ENCODE peak calls at places on chromosomes 12 and 14, in four cellular contexts. J, W, Q and U are unnamed samples. For H3K27me3, the result is how much of the 10 kb centered on the place peaks cover.

GRCh38 chr12:54701940-54702592 is 53.9 kb upstream of the DCD start:
- DNase-seq in J (no peak), W (no peak), Q (no peak), U (peak)

GRCh38 chr14:65502676-65503124 is 90.2 kb downstream of the FUT8 start:
- DNase-seq in J (no peak), W (no peak), Q (no peak), U (no peak)

GRCh38 chr14:74804219-74804825 is 41.2 kb downstream of the YLPM1 start:
- DNase-seq in J (no peak), W (no peak), Q (no peak), U (peak)

GRCh38 chr14:32078030-32078793 is 1.1 kb downstream of the ARHGAP5 start:
- DNase-seq in J (peak), W (peak), Q (peak), U (peak)

GRCh38 chr12:122969657-122970056 is 3.4 kb upstream of the ABCB9 start:
- DNase-seq in J (no peak), W (no peak), Q (no peak), U (no peak)

GRCh38 chr14:53778263-53778662 is 178.4 kb downstream of the BMP4 start:
- DNase-seq in J (no peak), W (no peak), Q (no peak), U (no peak)

GRCh38 chr14:104390221-104390931 is 189.2 kb upstream of the C14orf180 start:
- DNase-seq in J (peak), W (peak), Q (no peak), U (no peak)

GRCh38 chr12:68609955-68610434 is 704 bp upstream of the RAP1B start:
- DNase-seq in J (no peak), W (no peak), Q (no peak), U (no peak)

GRCh38 chr14:69351385-69351784 is 46.7 kb downstream of the ERH start:
- DNase-seq in J (no peak), W (no peak), Q (no peak), U (no peak)

GRCh38 chr12:3077572-3078081 is 448 bp downstream of the TSPAN9 start:
- DNase-seq in J (peak), W (no peak), Q (peak), U (peak)

GRCh38 chr12:125651625-125652024 is 586.4 kb downstream of the AACS start:
- DNase-seq in J (no peak), W (no peak), Q (no peak), U (no peak)

GRCh38 chr14:54350196-54350595 is 46.6 kb upstream of the CDKN3 start:
- DNase-seq in J (no peak), W (no peak), Q (no peak), U (no peak)

GRCh38 chr12:21336656-21337055 is 1.9 kb upstream of the SLCO1A2 start:
- DNase-seq in J (no peak), W (no peak), Q (no peak), U (no peak)

GRCh38 chr12:10408842-10409241 is 715 bp downstream of the KLRC4 start:
- DNase-seq in J (no peak), W (no peak), Q (no peak), U (no peak)

GRCh38 chr12:39490500-39491276 is 47.8 kb upstream of the KIF21A start:
- DNase-seq in J (no peak), W (no peak), Q (no peak), U (no peak)

GRCh38 chr12:105083551-105084105 is 630 bp downstream of the ALDH1L2 start:
- DNase-seq in J (no peak), W (peak), Q (peak), U (no peak)

GRCh38 chr12:32134144-32134888 is 27.7 kb downstream of the BICD1 start:
- DNase-seq in J (peak), W (no peak), Q (no peak), U (no peak)

GRCh38 chr12:75913502-75914110 is 118.0 kb downstream of the PHLDA1 start:
- DNase-seq in J (no peak), W (no peak), Q (peak), U (no peak)

GRCh38 chr12:106144847-106145246 is 6.1 kb upstream of the NUAK1 start:
- DNase-seq in J (no peak), W (no peak), Q (no peak), U (no peak)

GRCh38 chr12:107570721-107571120 is 114.9 kb upstream of the PWP1 start:
- DNase-seq in J (no peak), W (no peak), Q (no peak), U (no peak)

GRCh38 chr14:99670361-99671229 is 13.5 kb upstream of the CYP46A1 start:
- DNase-seq in J (no peak), W (no peak), Q (no peak), U (no peak)

GRCh38 chr12:79422060-79422812 is 268.5 kb downstream of the PAWR start:
- DNase-seq in J (no peak), W (no peak), Q (no peak), U (no peak)

GRCh38 chr12:62813031-62813829 is 121.7 kb downstream of the PPM1H start:
- DNase-seq in J (peak), W (peak), Q (peak), U (no peak)
- H3K27me3 ChIP-seq in J (under half), W (under half), Q (under half), U (under half)

GRCh38 chr12:51951843-51952722 is 584 bp downstream of the ACVR1B start:
- DNase-seq in J (no peak), W (peak), Q (no peak), U (no peak)

GRCh38 chr12:51954465-51955361 is 3.2 kb downstream of the ACVR1B start:
- DNase-seq in J (no peak), W (no peak), Q (no peak), U (no peak)

GRCh38 chr12:51953925-51954324 is 2.4 kb downstream of the ACVR1B start:
- DNase-seq in J (no peak), W (no peak), Q (no peak), U (no peak)

GRCh38 chr12:51951199-51951842 is at the start of gene ACVR1B:
- DNase-seq in J (peak), W (peak), Q (peak), U (peak)

GRCh38 chr12:51953011-51953568 is 1.6 kb downstream of the ACVR1B start:
- DNase-seq in J (no peak), W (no peak), Q (no peak), U (no peak)
- H3K4me3 ChIP-seq in J (peak), W (peak), Q (peak), U (peak)

GRCh38 chr12:40598073-40598472 is 94.2 kb upstream of the CNTN1 start:
- DNase-seq in J (no peak), W (no peak), Q (no peak), U (no peak)
- H3K27me3 ChIP-seq in J (under half), W (under half), Q (under half), U (under half)

GRCh38 chr12:118359541-118359915 is 13.2 kb downstream of the TAOK3 start:
- DNase-seq in J (peak), W (no peak), Q (no peak), U (no peak)

GRCh38 chr12:118356809-118357326 is 15.8 kb downstream of the TAOK3 start:
- DNase-seq in J (no peak), W (no peak), Q (no peak), U (no peak)

GRCh38 chr12:118358607-118359540 is 13.8 kb downstream of the TAOK3 start:
- DNase-seq in J (no peak), W (no peak), Q (no peak), U (no peak)

GRCh38 chr12:118357327-118358007 is 15.2 kb downstream of the TAOK3 start:
- DNase-seq in J (peak), W (no peak), Q (no peak), U (no peak)

GRCh38 chr12:118358008-118358359 is 14.7 kb downstream of the TAOK3 start:
- DNase-seq in J (no peak), W (no peak), Q (no peak), U (no peak)
- H3K4me3 ChIP-seq in J (peak), W (peak), Q (no peak), U (peak)

GRCh38 chr14:101282418-101282817 is 278.9 kb upstream of the DIO3 start:
- DNase-seq in J (no peak), W (no peak), Q (no peak), U (no peak)
- H3K27me3 ChIP-seq in J (under half), W (under half), Q (under half), U (under half)

GRCh38 chr14:94110552-94111181 is at the start of gene IFI27:
- DNase-seq in J (no peak), W (no peak), Q (peak), U (no peak)
- H3K4me3 ChIP-seq in J (peak), W (peak), Q (peak), U (no peak)

GRCh38 chr12:5514545-5514944 is 82.6 kb downstream of the NTF3 start:
- DNase-seq in J (no peak), W (no peak), Q (no peak), U (no peak)
- H3K27me3 ChIP-seq in J (under half), W (under half), Q (under half), U (under half)

DNA sequence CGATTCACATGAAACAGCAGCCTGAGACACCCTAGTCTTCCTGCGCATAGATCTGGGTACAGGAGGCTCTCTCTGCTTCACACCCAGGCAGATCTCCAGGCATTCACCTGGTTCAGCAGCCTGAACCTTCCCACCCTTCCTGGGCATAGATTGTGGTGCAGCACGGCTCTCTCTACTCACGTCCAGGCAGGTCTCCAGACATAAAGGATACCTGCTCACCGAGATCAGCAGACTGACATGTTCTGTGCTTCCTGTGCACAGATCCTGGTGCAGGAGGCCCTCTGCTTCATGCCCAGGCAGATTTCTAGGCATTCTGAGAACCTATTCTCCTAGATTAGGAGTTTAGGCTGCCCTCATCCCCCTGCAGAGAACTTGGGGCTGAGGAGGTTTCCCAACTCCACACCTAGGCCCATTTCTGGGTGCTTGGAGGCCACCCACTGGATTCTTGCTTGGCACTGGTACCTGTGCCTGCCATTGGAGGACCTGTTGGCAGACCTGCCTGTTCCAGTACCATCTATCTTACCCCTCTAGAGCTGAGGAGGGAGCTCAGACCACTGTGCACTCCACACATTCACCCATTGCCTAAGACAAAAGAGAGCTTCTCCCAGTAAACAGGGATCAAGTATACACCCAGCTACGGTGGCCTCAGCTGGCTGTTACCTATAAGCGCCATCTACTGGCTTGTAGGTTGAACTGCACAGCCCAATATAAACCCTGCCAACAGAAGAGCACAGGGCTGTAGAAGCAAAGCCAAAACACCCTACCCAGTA is 28.0 kb upstream of the GARIN6 start:
- DNase-seq in J (no peak), W (no peak), Q (no peak), U (no peak)
- H3K4me3 ChIP-seq in J (no peak), W (no peak), Q (no peak), U (no peak)